ENCODE peak calls at places on chromosome 7, in five cellular contexts. P is EL; X is amniotic epithelial cell; U is kidney; O is stimulated activated CD8-positive, alpha-beta memory T cell treated with anti-CD3 and anti-CD28 coated beads, Interleukin-7, amount 100 ng/mL, for 1 hour. D is an unnamed sample.

GRCh38 chr7:85185355-85186082 is 1.3 kb downstream of the SEMA3D start:
- DNase-seq in U (peak; percentile 79), O (no peak), P (peak; percentile 87), X (peak; percentile 28), D (no peak)

GRCh38 chr7:12620371-12620770 is 49.9 kb downstream of the SCIN start:
- DNase-seq in X (no peak), U (no peak), O (no peak), P (no peak), D (no peak)

GRCh38 chr7:3201937-3202715 is 98.9 kb upstream of the SDK1 start:
- DNase-seq in U (peak; percentile 47), X (no peak), P (no peak), O (no peak), D (no peak)

GRCh38 chr7:132584796-132585494 is 8.7 kb upstream of the PLXNA4 start:
- DNase-seq in O (no peak), P (no peak), U (no peak), X (no peak), D (no peak)

GRCh38 chr7:128006550-128007292 is 24.5 kb downstream of the LRRC4 start:
- DNase-seq in P (no peak), O (no peak), U (no peak), X (no peak), D (no peak)

GRCh38 chr7:108368466-108368865 is 87.8 kb downstream of the NRCAM start:
- DNase-seq in O (no peak), P (no peak), U (no peak), X (no peak), D (no peak)

GRCh38 chr7:70325509-70326101 is 727.3 kb downstream of the AUTS2 start:
- DNase-seq in X (peak; percentile 3), O (no peak), U (no peak), P (no peak), D (no peak)

GRCh38 chr7:73718438-73718881 is 1.0 kb downstream of the STX1A start:
- DNase-seq in O (no peak), U (no peak), X (no peak), P (no peak), D (no peak)

GRCh38 chr7:99146979-99147378 is 3.1 kb upstream of the SMURF1 start:
- DNase-seq in U (no peak), P (no peak), O (no peak), X (no peak), D (no peak)

GRCh38 chr7:46744957-46745699 is 824.1 kb upstream of the IGFBP3 start:
- DNase-seq in O (no peak), U (no peak), X (peak; percentile 30), P (no peak), D (no peak)

GRCh38 chr7:6158424-6159096 is 113.9 kb downstream of the CYTH3 start:
- DNase-seq in P (no peak), O (no peak), X (no peak), U (no peak), D (no peak)

GRCh38 chr7:132417037-132417906 is 159.0 kb downstream of the PLXNA4 start:
- DNase-seq in O (no peak), U (no peak), P (no peak), X (no peak), D (no peak)

GRCh38 chr7:92797284-92797683 is 39.1 kb downstream of the CDK6 start:
- DNase-seq in P (peak; percentile 48), U (no peak), X (no peak), O (no peak), D (no peak)